ENCODE peak calls at places on chromosomes 2 and 18, in five cellular contexts. U is left ventricle myocardium inferior, X is osteoblast, R is GM13977, C is glutamatergic neuron. V is an unnamed sample.

GRCh38 chr2:30717081-30717650 is 90.1 kb downstream of the CAPN13 start:
- DNase-seq in U (no peak), X (no peak), R (no peak), C (no peak), V (no peak)

GRCh38 chr2:232981767-232982360 is 31.2 kb downstream of the NGEF start:
- DNase-seq in U (no peak), X (no peak), R (no peak), C (no peak), V (no peak)

GRCh38 chr2:240812301-240812680 is 7.7 kb downstream of the KIF1A start:
- DNase-seq in U (no peak), X (peak), R (no peak), C (no peak), V (no peak)

GRCh38 chr18:24187049-24187448 is 48.2 kb downstream of the CABYR start:
- DNase-seq in U (no peak), X (no peak), R (no peak), C (no peak), V (no peak)

GRCh38 chr18:2981212-2981728 is 31.7 kb downstream of the LPIN2 start:
- DNase-seq in U (no peak), X (no peak), R (no peak), C (no peak), V (peak)

GRCh38 chr2:241950878-241951331 is 81.4 kb downstream of the RTP5 start:
- DNase-seq in U (peak), X (peak), R (peak), C (peak), V (no peak)

GRCh38 chr2:207515671-207516070 is 14.1 kb upstream of the CREB1 start:
- DNase-seq in U (no peak), X (no peak), R (no peak), C (no peak), V (peak)

GRCh38 chr18:63264871-63265270 is 54.7 kb downstream of the BCL2 start:
- DNase-seq in U (no peak), X (no peak), R (no peak), C (no peak), V (no peak)

DNA sequence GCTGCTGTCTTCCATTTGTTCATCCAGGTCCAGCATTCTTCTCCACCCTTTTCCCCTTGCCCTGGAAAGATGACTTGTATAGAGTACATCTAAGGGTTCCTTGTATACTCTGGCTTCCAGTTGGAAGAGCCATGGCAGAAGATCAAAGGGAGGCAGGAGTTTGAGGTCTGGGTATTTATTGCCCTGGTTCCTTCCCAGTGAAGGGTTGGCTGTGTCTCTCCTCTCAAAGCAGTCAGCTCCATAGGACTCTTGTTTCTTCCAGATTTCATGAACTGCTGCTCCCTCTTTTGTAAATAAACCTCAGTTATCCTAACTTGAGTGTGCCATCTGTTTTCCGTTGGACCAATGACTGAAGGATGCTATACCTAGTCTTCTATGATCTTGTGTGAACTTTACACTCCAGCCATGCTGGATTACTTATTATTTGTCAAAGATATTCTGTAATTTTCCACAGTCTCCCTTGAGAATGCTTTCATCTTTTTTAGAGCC is 6.4 kb downstream of the BBS5 start:
- DNase-seq in U (no peak), X (no peak), R (no peak), C (no peak), V (no peak)
- TF ChIP-seq CTCF in U (no peak), X (no peak), R (no peak), C (no peak), V (no peak)

DNA sequence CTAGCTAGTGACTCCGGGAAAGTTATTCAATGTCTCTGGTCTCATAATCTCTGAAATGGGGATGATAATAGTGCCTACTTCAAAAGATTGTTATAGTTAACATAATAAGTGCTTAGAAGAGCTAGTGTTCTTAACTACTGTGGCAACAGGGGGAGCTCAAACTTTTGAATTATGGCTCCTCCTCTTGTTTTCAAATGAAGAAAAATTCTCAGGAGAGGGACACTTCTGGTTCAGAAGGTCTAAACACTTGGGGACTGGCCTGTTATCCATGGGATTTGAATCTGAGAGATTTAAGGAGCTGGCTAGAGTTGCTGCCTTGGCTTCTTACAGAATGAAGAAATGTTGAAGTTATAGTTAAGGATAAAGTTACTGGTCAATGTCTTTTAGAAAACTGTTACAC is 92.2 kb upstream of the ITGB6 start:
- DNase-seq in U (no peak), X (peak), R (no peak), C (no peak), V (no peak)
- TF ChIP-seq CTCF in U (peak), X (no peak), R (no peak), C (no peak), V (peak)

GRCh38 chr2:135913726-135914365 is 37.6 kb upstream of the MCM6 start:
- DNase-seq in U (no peak), X (no peak), R (peak), C (no peak), V (peak)
- TF ChIP-seq CTCF in U (peak), X (peak), R (peak), C (peak), V (peak)

GRCh38 chr2:46564811-46565241 is 85.5 kb downstream of the TMEM247 start:
- DNase-seq in U (peak), X (no peak), R (no peak), C (no peak), V (no peak)
- TF ChIP-seq CTCF in U (peak), X (no peak), R (no peak), C (no peak), V (no peak)

DNA sequence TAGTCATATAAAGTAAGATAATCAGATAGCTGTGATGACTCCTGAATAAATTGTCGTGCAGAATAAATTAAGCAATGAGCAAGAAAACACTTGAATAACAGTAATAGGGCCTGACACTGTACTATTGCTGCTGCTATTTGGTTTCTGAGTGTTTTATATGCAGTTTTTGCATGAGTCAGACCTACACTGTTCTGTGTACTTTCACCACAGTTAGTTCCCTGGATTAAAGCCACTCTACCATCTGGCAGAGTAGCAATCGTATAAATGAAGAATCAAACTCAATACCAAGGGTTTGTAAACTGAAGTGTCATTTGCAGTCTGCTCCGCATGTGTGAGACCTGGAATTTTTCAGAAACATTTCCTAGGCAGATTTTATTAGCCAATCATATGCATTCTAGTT is 398.6 kb upstream of the CDH7 start:
- DNase-seq in U (no peak), X (no peak), R (no peak), C (no peak), V (no peak)
- TF ChIP-seq CTCF in U (no peak), X (no peak), R (no peak), C (no peak), V (no peak)

GRCh38 chr2:127674241-127675209 is 805 bp downstream of the LIMS2 start:
- DNase-seq in U (peak), X (peak), R (peak), C (peak), V (no peak)

GRCh38 chr2:127678531-127678930 is 3.2 kb upstream of the LIMS2 start:
- DNase-seq in U (no peak), X (no peak), R (no peak), C (no peak), V (no peak)

GRCh38 chr2:127676906-127677305 is 1.6 kb upstream of the LIMS2 start:
- DNase-seq in U (no peak), X (peak), R (no peak), C (no peak), V (no peak)

GRCh38 chr2:127673304-127674069 is 1.8 kb downstream of the LIMS2 start:
- DNase-seq in U (no peak), X (peak), R (no peak), C (no peak), V (no peak)

GRCh38 chr2:127675335-127676261 is at the start of gene LIMS2:
- DNase-seq in U (peak), X (peak), R (peak), C (no peak), V (no peak)
- TF ChIP-seq CTCF in U (peak), X (no peak), R (no peak), C (no peak), V (peak)

GRCh38 chr18:9922592-9923308 is 8.9 kb downstream of the VAPA start:
- DNase-seq in U (no peak), X (no peak), R (no peak), C (no peak), V (no peak)
- TF ChIP-seq CTCF in U (no peak), X (no peak), R (no peak), C (no peak), V (no peak)

GRCh38 chr2:42808301-42808700 is 15.9 kb upstream of the HAAO start:
- DNase-seq in U (no peak), X (peak), R (no peak), C (no peak), V (no peak)

GRCh38 chr2:42809131-42809875 is 16.9 kb upstream of the HAAO start:
- DNase-seq in U (no peak), X (peak), R (no peak), C (no peak), V (no peak)

GRCh38 chr2:42810126-42810970 is 18.0 kb upstream of the HAAO start:
- DNase-seq in U (peak), X (peak), R (peak), C (peak), V (peak)

GRCh38 chr2:42810971-42811865 is 18.8 kb upstream of the HAAO start:
- DNase-seq in U (peak), X (peak), R (peak), C (peak), V (no peak)

GRCh38 chr2:42809876-42810125 is 17.4 kb upstream of the HAAO start:
- DNase-seq in U (peak), X (peak), R (no peak), C (peak), V (no peak)
- TF ChIP-seq CTCF in U (peak), X (no peak), R (peak), C (peak), V (peak)

DNA sequence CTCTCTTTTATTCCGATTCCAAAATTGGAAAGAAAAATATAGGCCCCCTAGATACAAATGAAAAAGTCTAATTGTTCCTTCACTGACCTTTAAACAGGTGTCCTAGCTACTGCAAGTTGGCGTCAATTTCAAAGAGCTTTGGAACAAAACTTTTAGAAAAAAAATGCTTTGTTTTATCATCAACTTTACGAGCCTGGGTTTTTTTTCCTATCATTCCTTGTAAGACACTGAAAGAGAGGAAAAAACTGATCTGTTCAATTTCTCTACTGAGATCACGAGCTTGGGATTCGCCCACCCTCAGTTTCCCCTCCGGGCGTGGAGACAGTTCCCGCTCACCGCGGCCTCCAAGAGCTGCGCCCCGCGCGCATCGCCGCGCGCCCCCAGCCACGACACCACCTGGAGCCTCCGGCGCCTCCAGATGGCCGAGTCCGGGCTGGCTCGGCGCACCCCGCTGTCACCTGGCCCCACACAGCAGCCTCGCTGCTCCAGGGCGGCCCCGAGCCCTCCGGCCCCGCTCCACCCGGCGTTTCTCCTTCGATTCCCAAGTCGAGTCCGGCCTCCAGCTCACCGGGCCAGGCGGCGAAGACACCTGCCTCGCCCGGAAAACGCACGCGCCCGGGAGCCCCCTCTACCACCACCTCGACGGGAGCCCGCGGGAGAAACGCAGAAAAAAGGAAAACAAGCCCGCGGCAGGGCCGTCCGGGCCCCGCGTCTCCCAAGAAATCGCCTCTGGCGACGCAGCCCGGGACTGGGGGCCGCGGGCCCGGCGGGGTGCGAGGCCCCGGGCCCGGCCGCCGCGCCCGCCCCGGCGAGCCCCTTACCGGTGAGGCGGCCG is 659 bp downstream of the TBC1D8 start:
- DNase-seq in U (peak), X (no peak), R (peak), C (peak), V (no peak)
- TF ChIP-seq CTCF in U (no peak), X (no peak), R (peak), C (no peak), V (peak)

GRCh38 chr18:26640541-26640940 is 92.2 kb upstream of the KCTD1 start:
- DNase-seq in U (no peak), X (no peak), R (no peak), C (no peak), V (no peak)
- TF ChIP-seq CTCF in U (no peak), X (no peak), R (no peak), C (no peak), V (no peak)

V was measured in foreskin keratinocyte.